ENCODE peak calls at places on chromosomes 5 and 9, in seven cellular contexts. I is psoas muscle, W is body of pancreas, B is HCT116, O is pancreas, A is stomach, S is mucosa of descending colon. Y is an unnamed sample.
A peak's percentile ranks its signal among the peaks of the same experiment; 100 is the strongest.

GRCh38 chr9:35811364-35812024 is 568 bp downstream of the SPAG8 start:
- DNase-seq in I (no peak), W (peak; percentile 55), B (no peak), O (peak; percentile 57), A (peak; percentile 61), S (no peak), Y (no peak)

GRCh38 chr5:87732875-87733768 is 320.4 kb upstream of the CCNH start:
- DNase-seq in I (no peak), W (no peak), B (no peak), O (no peak), A (no peak), S (no peak), Y (no peak)

GRCh38 chr5:123176224-123176937 is 87.3 kb downstream of the PRDM6 start:
- DNase-seq in I (no peak), W (no peak), B (no peak), O (no peak), A (no peak), S (no peak), Y (no peak)

GRCh38 chr5:62341783-62342475 is 35.9 kb downstream of the KIF2A start:
- DNase-seq in I (no peak), W (no peak), B (no peak), O (no peak), A (no peak), S (no peak), Y (no peak)

GRCh38 chr5:128192368-128192767 is 108.8 kb downstream of the SLC12A2 start:
- DNase-seq in I (no peak), W (no peak), B (no peak), O (no peak), A (no peak), S (no peak), Y (no peak)

GRCh38 chr5:180909782-180910181 is 10.8 kb downstream of the BTNL8 start:
- DNase-seq in I (no peak), W (no peak), B (no peak), O (no peak), A (no peak), S (no peak), Y (no peak)

GRCh38 chr5:9562101-9562500 is 16.2 kb upstream of the SEMA5A start:
- DNase-seq in I (no peak), W (no peak), B (no peak), O (no peak), A (no peak), S (no peak), Y (no peak)

GRCh38 chr5:160293901-160294561 is 18.3 kb downstream of the CCNJL start:
- DNase-seq in I (no peak), W (no peak), B (no peak), O (no peak), A (peak; percentile 25), S (peak; percentile 69), Y (no peak)

DNA sequence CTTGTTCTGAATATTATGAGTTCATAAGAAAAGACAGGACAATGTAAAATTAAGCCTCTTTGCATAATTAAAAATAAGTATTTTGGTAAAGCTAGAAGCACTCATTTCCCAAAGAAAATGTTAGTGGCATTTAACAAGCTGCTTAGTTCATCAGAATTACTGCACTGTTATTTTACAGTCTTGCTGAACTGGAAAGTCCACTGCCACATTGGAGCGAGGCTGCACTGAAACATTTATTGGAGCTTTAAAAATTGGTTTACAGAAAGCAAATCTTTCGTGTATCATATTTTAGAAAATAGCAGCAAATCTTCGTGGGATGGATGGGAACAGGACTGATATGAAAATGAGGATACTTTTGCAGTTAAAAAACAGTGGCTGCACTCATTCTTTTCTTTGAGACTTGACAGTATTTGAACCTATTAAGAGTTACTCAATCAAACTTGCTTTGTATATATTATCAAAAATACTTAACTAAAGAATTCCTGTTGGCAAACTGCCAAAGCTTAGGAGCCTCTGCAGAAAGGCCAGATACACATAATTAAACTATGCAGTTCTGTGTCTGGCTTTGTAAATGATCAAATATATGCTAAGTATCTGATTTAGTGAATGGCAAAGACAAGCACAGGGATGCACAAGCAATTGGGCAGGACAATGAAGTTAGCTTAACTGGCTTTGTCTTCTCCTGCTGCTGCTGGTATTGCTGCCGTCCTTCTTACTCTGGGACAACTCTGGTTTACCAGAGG is 16.5 kb upstream of the FBXL7 start:
- DNase-seq in I (no peak), W (no peak), B (no peak), O (no peak), A (no peak), S (no peak), Y (no peak)
- H3K4me1 ChIP-seq in I (no peaks in the 10 kb centered on the region), W (no peaks in the 10 kb centered on the region), B (no peaks in the 10 kb centered on the region), O (no peaks in the 10 kb centered on the region), A (no peaks in the 10 kb centered on the region), S (no peaks in the 10 kb centered on the region), Y (no peaks in the 10 kb centered on the region)

GRCh38 chr5:83507431-83507830 is 35.9 kb downstream of the VCAN start:
- DNase-seq in I (no peak), W (no peak), B (no peak), O (no peak), A (no peak), S (no peak), Y (no peak)

GRCh38 chr5:83509535-83509934 is 38.0 kb downstream of the VCAN start:
- DNase-seq in I (no peak), W (no peak), B (no peak), O (no peak), A (no peak), S (no peak), Y (no peak)

GRCh38 chr5:83513081-83513480 is 41.5 kb downstream of the VCAN start:
- DNase-seq in I (no peak), W (no peak), B (no peak), O (no peak), A (no peak), S (no peak), Y (no peak)

GRCh38 chr5:83512051-83512745 is 40.7 kb downstream of the VCAN start:
- DNase-seq in I (no peak), W (no peak), B (no peak), O (no peak), A (no peak), S (peak; percentile 31), Y (no peak)

DNA sequence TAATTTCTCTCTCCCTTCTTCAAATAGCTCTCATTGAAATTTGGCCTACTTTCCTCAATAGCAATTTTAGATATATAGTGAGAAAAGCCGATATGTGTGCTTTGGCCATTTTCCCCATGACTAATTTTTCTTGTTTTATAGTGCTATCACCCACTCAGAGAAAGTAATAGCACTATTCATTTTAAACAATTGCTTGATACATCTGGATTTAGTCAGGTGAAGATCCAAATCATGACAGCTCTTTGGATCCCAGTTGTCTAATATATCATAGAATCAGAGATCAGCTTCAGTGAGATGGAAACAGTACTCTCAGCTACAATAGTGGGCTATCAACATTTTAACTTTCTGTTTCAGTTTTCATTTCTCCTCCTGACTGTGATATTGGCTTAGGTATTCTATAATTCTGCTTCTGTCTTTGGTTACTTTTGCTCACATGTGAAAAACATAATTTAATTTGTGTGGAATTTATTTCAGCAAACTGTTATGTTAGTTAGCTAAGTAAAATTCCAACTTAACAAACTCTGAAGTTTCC is 38.7 kb downstream of the VCAN start:
- DNase-seq in I (no peak), W (no peak), B (no peak), O (no peak), A (no peak), S (no peak), Y (no peak)
- TF ChIP-seq CTCF in I (no peak), W (no peak), B (no peak), O (no peak), A (no peak), S (no peak), Y (no peak)

DNA sequence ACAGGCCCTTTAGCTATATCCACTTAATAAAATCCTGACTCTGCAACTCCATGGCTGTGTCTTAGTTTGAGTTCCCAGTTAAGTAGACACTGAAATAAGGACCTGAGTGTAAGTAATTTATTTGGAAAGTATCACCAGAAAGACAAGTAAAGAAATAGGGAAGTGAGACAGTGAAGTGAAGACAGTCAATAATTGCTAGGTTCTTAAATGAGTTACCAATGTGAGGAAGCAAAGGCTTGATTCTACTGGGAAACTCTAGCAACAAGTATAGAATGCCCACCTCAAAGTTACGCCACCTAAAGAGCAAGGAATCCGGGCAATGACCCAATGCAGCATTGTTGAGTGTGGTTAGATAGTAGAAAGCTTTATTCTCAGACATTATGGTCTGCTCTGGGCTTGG is 383.9 kb downstream of the TLR4 start:
- DNase-seq in I (no peak), W (no peak), B (no peak), O (no peak), A (no peak), S (no peak), Y (no peak)
- H3K9me3 ChIP-seq in I (no peaks in the 10 kb centered on the region), W (no peaks in the 10 kb centered on the region), B (no peaks in the 10 kb centered on the region), O (no peaks in the 10 kb centered on the region), A (no peaks in the 10 kb centered on the region), S (no peaks in the 10 kb centered on the region), Y (no peaks in the 10 kb centered on the region)

GRCh38 chr5:94082405-94082804 is 341.0 kb upstream of the POU5F2 start:
- DNase-seq in I (no peak), W (no peak), B (no peak), O (no peak), A (no peak), S (no peak), Y (no peak)
- H3K4me1 ChIP-seq in I (peaks cover 17% of the 10 kb centered on the region), W (no peaks in the 10 kb centered on the region), B (no peaks in the 10 kb centered on the region), O (peaks cover 6% of the 10 kb centered on the region), A (peaks cover 16% of the 10 kb centered on the region), S (no peaks in the 10 kb centered on the region), Y (no peaks in the 10 kb centered on the region)

DNA sequence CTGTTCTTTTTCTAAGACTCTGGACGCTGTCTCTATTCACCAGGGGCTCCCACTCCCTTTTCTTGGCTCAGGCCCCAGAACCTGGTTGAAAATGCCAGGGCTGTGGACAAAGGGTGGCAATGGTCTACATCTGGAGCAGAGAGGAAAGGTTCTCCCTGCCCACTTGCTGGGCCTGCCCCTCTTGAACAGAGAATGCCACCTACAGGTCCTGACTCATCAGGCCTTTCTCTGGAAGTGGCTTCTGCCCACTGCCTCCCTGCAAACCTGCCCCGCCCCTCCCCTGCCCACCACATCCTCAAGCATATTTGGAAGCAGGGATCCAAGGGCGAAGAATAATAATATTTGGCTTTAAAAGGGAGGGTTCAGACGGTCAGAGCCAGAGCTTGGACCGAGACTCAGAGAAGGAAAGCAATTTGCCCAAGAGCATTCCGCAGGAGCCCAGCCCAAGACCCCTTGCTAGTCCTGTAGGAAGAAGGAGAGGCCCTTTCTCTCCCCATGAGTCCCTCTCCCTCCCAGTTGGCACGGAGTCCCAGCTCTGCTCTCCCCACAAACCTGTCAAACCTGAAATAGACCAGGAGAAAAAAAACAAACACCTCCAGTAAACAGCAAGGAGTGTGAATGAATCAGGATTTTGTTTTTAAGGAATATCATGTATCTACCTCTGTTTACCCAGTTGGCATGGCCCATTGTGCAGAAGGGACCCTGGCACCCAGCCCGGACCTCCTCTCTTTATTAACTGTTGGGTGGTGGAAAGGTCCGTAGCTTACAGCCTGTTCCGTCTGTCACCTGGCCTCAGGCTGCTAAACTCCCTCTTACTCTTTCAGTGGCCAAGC is 37.8 kb upstream of the STXBP1 start:
- DNase-seq in I (no peak), W (peak; percentile 95), B (no peak), O (peak; percentile 88), A (peak; percentile 97), S (peak; percentile 77), Y (no peak)
- TF ChIP-seq CTCF in I (no peak), W (no peak), B (no peak), O (no peak), A (no peak), S (no peak), Y (peak; percentile 9)

Y was measured in ascending aorta.